ENCODE peak calls at places on chromosomes 6 and 20, in four cellular contexts. One of them, this sample, is unnamed.

GRCh38 chr6:40743226-40743625 is 156.1 kb upstream of the LRFN2 start:
- DNase-seq in MM.1S: no peak
- DNase-seq in upper lobe of left lung: no peak
- DNase-seq in lung: no peak
- DNase-seq in this sample: no peak

GRCh38 chr6:137342607-137343186 is 123.5 kb upstream of the IFNGR1 start:
- DNase-seq in MM.1S: peak; percentile 37
- DNase-seq in lung: no peak
- DNase-seq in upper lobe of left lung: peak; percentile 9
- DNase-seq in this sample: no peak

GRCh38 chr6:14406616-14407343 is 289.2 kb downstream of the CD83 start:
- DNase-seq in upper lobe of left lung: no peak
- DNase-seq in MM.1S: no peak
- DNase-seq in lung: no peak
- DNase-seq in this sample: no peak

GRCh38 chr6:150333592-150333954 is 35.2 kb upstream of the IYD start:
- DNase-seq in upper lobe of left lung: no peak
- DNase-seq in lung: no peak
- DNase-seq in MM.1S: no peak
- DNase-seq in this sample: no peak

GRCh38 chr20:41746635-41747034 is 128.5 kb upstream of the CHD6 start:
- DNase-seq in lung: no peak
- DNase-seq in upper lobe of left lung: no peak
- DNase-seq in MM.1S: no peak
- DNase-seq in this sample: no peak

GRCh38 chr6:13922750-13923149 is 2.0 kb upstream of the RNF182 start:
- DNase-seq in lung: no peak
- DNase-seq in MM.1S: no peak
- DNase-seq in upper lobe of left lung: no peak
- DNase-seq in this sample: no peak

GRCh38 chr6:141667580-141668309 is 465.0 kb upstream of the GJE1 start:
- DNase-seq in lung: no peak
- DNase-seq in MM.1S: no peak
- DNase-seq in upper lobe of left lung: no peak
- DNase-seq in this sample: no peak

GRCh38 chr6:10413850-10414765 is 766 bp downstream of the TFAP2A start:
- DNase-seq in lung: no peak
- DNase-seq in MM.1S: no peak
- DNase-seq in upper lobe of left lung: no peak
- DNase-seq in this sample: no peak

GRCh38 chr20:46764068-46764467 is 54.6 kb downstream of the SLC2A10 start:
- DNase-seq in lung: no peak
- DNase-seq in MM.1S: no peak
- DNase-seq in upper lobe of left lung: no peak
- DNase-seq in this sample: no peak

GRCh38 chr6:154887051-154887450 is 108.1 kb upstream of the TIAM2 start:
- DNase-seq in MM.1S: no peak
- DNase-seq in upper lobe of left lung: no peak
- DNase-seq in lung: no peak
- DNase-seq in this sample: no peak

GRCh38 chr6:122838060-122838780 is 49.2 kb downstream of the SMPDL3A start:
- DNase-seq in lung: no peak
- DNase-seq in upper lobe of left lung: no peak
- DNase-seq in MM.1S: peak; percentile 14
- DNase-seq in this sample: no peak

GRCh38 chr6:85078071-85078470 is 313.7 kb upstream of the TBX18 start:
- DNase-seq in upper lobe of left lung: no peak
- DNase-seq in lung: no peak
- DNase-seq in MM.1S: no peak
- DNase-seq in this sample: no peak

GRCh38 chr20:1441133-1441532 is 25.5 kb downstream of the NSFL1C start:
- DNase-seq in upper lobe of left lung: no peak
- DNase-seq in lung: no peak
- DNase-seq in MM.1S: no peak
- DNase-seq in this sample: no peak

GRCh38 chr6:43917878-43918382 is 147.9 kb downstream of the VEGFA start:
- DNase-seq in lung: no peak
- DNase-seq in upper lobe of left lung: no peak
- DNase-seq in MM.1S: no peak
- DNase-seq in this sample: no peak

GRCh38 chr6:127300411-127300810 is 33.7 kb downstream of the RNF146 start:
- DNase-seq in lung: no peak
- DNase-seq in upper lobe of left lung: no peak
- DNase-seq in MM.1S: no peak
- DNase-seq in this sample: no peak

GRCh38 chr6:116102856-116103255 is 2.2 kb downstream of the NT5DC1 start:
- DNase-seq in lung: no peak
- DNase-seq in MM.1S: no peak
- DNase-seq in upper lobe of left lung: no peak
- DNase-seq in this sample: no peak

GRCh38 chr6:37630281-37630799 is 67.3 kb downstream of the MDGA1 start:
- DNase-seq in lung: no peak
- DNase-seq in upper lobe of left lung: no peak
- DNase-seq in MM.1S: no peak
- DNase-seq in this sample: no peak

GRCh38 chr6:128803911-128804310 is 79.0 kb upstream of the LAMA2 start:
- DNase-seq in lung: no peak
- DNase-seq in upper lobe of left lung: no peak
- DNase-seq in MM.1S: no peak
- DNase-seq in this sample: no peak

GRCh38 chr6:161493731-161494130 is 219.9 kb upstream of the AGPAT4 start:
- DNase-seq in upper lobe of left lung: no peak
- DNase-seq in MM.1S: no peak
- DNase-seq in lung: no peak
- DNase-seq in this sample: no peak

GRCh38 chr6:39209360-39209811 is 19.9 kb downstream of the KCNK5 start:
- DNase-seq in upper lobe of left lung: no peak
- DNase-seq in MM.1S: no peak
- DNase-seq in lung: no peak
- DNase-seq in this sample: no peak

GRCh38 chr6:38909020-38909730 is 139.4 kb upstream of the GLP1R start:
- DNase-seq in MM.1S: no peak
- DNase-seq in upper lobe of left lung: no peak
- DNase-seq in lung: no peak
- DNase-seq in this sample: no peak

GRCh38 chr6:119133400-119133799 is 54.9 kb upstream of the FAM184A start:
- DNase-seq in lung: no peak
- DNase-seq in MM.1S: no peak
- DNase-seq in upper lobe of left lung: no peak
- DNase-seq in this sample: no peak

GRCh38 chr6:36980129-36980528 is 5.9 kb downstream of the MTCH1 start:
- DNase-seq in MM.1S: no peak
- DNase-seq in upper lobe of left lung: no peak
- DNase-seq in lung: no peak
- DNase-seq in this sample: no peak

GRCh38 chr6:99348220-99348822 is 1.2 kb downstream of the FAXC start:
- DNase-seq in upper lobe of left lung: no peak
- DNase-seq in lung: no peak
- DNase-seq in MM.1S: no peak
- DNase-seq in this sample: no peak

GRCh38 chr20:16405254-16405653 is 168.0 kb downstream of the KIF16B start:
- DNase-seq in upper lobe of left lung: no peak
- DNase-seq in MM.1S: no peak
- DNase-seq in lung: no peak
- DNase-seq in this sample: no peak

GRCh38 chr20:54174452-54175175 is 828 bp upstream of the CYP24A1 start:
- DNase-seq in upper lobe of left lung: no peak
- DNase-seq in lung: no peak
- DNase-seq in MM.1S: no peak
- DNase-seq in this sample: no peak

GRCh38 chr6:147161974-147162495 is 42.2 kb upstream of the STXBP5 start:
- DNase-seq in upper lobe of left lung: no peak
- DNase-seq in MM.1S: no peak
- DNase-seq in lung: no peak
- DNase-seq in this sample: no peak

GRCh38 chr6:138680085-138680484 is 93.5 kb upstream of the CCDC28A start:
- DNase-seq in MM.1S: no peak
- DNase-seq in upper lobe of left lung: no peak
- DNase-seq in lung: no peak
- DNase-seq in this sample: no peak

GRCh38 chr20:23314714-23315498 is 35.7 kb upstream of the NXT1 start:
- DNase-seq in upper lobe of left lung: no peak
- DNase-seq in lung: no peak
- DNase-seq in MM.1S: no peak
- DNase-seq in this sample: no peak

GRCh38 chr20:61510778-61511330 is 258.8 kb downstream of the CDH4 start:
- DNase-seq in MM.1S: no peak
- DNase-seq in upper lobe of left lung: no peak
- DNase-seq in lung: no peak
- DNase-seq in this sample: no peak

GRCh38 chr6:85002847-85003246 is 238.4 kb upstream of the TBX18 start:
- DNase-seq in upper lobe of left lung: no peak
- DNase-seq in MM.1S: no peak
- DNase-seq in lung: no peak
- DNase-seq in this sample: no peak

GRCh38 chr6:3838992-3839867 is 9.9 kb upstream of the FAM50B start:
- DNase-seq in lung: no peak
- DNase-seq in upper lobe of left lung: no peak
- DNase-seq in MM.1S: no peak
- DNase-seq in this sample: no peak

GRCh38 chr6:33442283-33442682 is 12.1 kb upstream of the ZBTB9 start:
- DNase-seq in lung: no peak
- DNase-seq in upper lobe of left lung: no peak
- DNase-seq in MM.1S: no peak
- DNase-seq in this sample: no peak
- H3K4me1 ChIP-seq in lung: no peaks in the 10 kb centered on the region
- H3K4me1 ChIP-seq in upper lobe of left lung: no peaks in the 10 kb centered on the region
- H3K4me1 ChIP-seq in MM.1S: no peaks in the 10 kb centered on the region
- H3K4me1 ChIP-seq in this sample: no peaks in the 10 kb centered on the region

DNA sequence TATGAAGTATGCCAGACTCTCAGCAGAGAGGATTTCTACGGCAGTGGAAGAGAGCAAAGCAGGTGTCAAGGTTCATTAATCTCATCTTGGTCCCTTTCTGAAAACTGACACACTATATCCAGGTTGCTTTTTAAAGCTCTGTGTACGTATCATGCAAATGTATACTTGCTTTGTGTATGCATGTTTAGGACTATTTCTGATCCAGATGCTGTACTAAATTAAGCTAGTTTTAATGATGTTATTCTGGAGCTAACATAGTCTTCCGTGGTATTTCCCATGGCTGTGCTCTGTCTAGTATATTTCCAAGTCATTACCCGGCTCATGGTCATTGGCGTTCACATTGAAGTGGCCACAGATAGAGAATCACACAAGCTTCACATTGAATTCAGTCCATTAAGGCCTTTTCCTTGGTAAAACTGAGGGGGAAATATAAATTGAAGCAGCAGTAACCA is 59.1 kb upstream of the SNX9 start:
- DNase-seq in MM.1S: peak; percentile 22
- DNase-seq in lung: no peak
- DNase-seq in upper lobe of left lung: no peak
- DNase-seq in this sample: no peak
- H3K27ac ChIP-seq in MM.1S: peak overlapping the region; percentile 99
- H3K27ac ChIP-seq in lung: peak overlapping the region; percentile 29
- H3K27ac ChIP-seq in upper lobe of left lung: peak overlapping the region; percentile 59
- H3K27ac ChIP-seq in this sample: peak overlapping the region; percentile 22

DNA sequence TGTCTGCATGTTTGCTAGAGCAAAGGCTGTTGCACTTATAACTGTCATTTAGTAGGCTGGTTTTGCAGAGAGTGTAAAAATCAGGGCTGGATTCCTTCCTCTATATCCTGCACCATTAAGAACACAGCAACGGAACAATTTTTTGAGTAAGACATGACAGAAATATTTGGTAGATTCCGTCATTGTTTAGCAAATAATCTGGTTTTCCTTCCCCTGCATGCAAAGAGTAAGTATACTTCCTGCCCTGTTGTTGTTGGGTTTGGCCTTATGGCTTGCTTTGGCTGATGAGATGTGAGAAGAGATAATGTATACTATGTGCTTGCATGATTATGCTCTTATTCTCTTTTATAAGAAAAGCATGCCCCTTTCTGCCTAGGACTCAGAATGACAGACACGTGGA is 23.8 kb downstream of the MANEA start:
- DNase-seq in MM.1S: no peak
- DNase-seq in upper lobe of left lung: no peak
- DNase-seq in lung: no peak
- DNase-seq in this sample: no peak
- H3K36me3 ChIP-seq in MM.1S: peaks cover 13% of the 10 kb centered on the region
- H3K36me3 ChIP-seq in upper lobe of left lung: peaks cover 5% of the 10 kb centered on the region
- H3K36me3 ChIP-seq in lung: peaks cover 10% of the 10 kb centered on the region
- H3K36me3 ChIP-seq in this sample: no peaks in the 10 kb centered on the region

DNA sequence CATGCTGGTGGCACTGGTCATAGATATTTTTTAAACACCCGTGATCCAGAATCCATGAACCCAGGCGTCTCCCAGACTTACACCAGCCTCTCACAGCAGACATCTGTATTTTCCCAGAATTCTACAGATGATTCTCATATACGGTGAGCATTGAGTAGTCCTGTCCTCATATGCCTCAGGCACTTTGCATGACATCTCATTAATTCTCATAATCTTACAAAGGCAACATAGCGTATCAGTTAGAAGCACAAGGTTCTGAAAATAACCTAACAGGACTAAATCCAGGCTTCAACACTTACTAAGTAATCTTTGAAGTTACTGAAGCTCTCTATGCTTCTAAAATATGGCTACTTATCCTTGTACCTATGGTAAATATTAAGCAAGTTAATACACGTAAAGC is 8.9 kb downstream of the NDUFAF4 start:
- DNase-seq in upper lobe of left lung: no peak
- DNase-seq in lung: no peak
- DNase-seq in MM.1S: no peak
- DNase-seq in this sample: no peak
- H3K4me1 ChIP-seq in upper lobe of left lung: no peaks in the 10 kb centered on the region
- H3K4me1 ChIP-seq in lung: no peaks in the 10 kb centered on the region
- H3K4me1 ChIP-seq in MM.1S: peaks cover 15% of the 10 kb centered on the region
- H3K4me1 ChIP-seq in this sample: peaks cover 4% of the 10 kb centered on the region

GRCh38 chr20:37348643-37349516 is 2.9 kb downstream of the SRC start:
- DNase-seq in upper lobe of left lung: no peak
- DNase-seq in MM.1S: no peak
- DNase-seq in lung: no peak
- DNase-seq in this sample: no peak
- H3K27ac ChIP-seq in upper lobe of left lung: no peak overlapping the region
- H3K27ac ChIP-seq in MM.1S: no peak overlapping the region
- H3K27ac ChIP-seq in lung: no peak overlapping the region
- H3K27ac ChIP-seq in this sample: no peak overlapping the region

GRCh38 chr6:163459536-163459935 is 45.0 kb downstream of the QKI start:
- DNase-seq in MM.1S: no peak
- DNase-seq in lung: no peak
- DNase-seq in upper lobe of left lung: no peak
- DNase-seq in this sample: no peak
- H3K36me3 ChIP-seq in MM.1S: no peaks in the 10 kb centered on the region
- H3K36me3 ChIP-seq in lung: no peaks in the 10 kb centered on the region
- H3K36me3 ChIP-seq in upper lobe of left lung: no peaks in the 10 kb centered on the region
- H3K36me3 ChIP-seq in this sample: no peaks in the 10 kb centered on the region

GRCh38 chr20:13775867-13776266 is 8.9 kb downstream of the ESF1 start:
- DNase-seq in MM.1S: no peak
- DNase-seq in lung: no peak
- DNase-seq in upper lobe of left lung: no peak
- DNase-seq in this sample: no peak
- H3K4me1 ChIP-seq in MM.1S: no peaks in the 10 kb centered on the region
- H3K4me1 ChIP-seq in lung: no peaks in the 10 kb centered on the region
- H3K4me1 ChIP-seq in upper lobe of left lung: no peaks in the 10 kb centered on the region
- H3K4me1 ChIP-seq in this sample: no peaks in the 10 kb centered on the region